ENCODE peak calls at places on chromosomes 16 and 17, in four cellular contexts. P is HepG2, Y is suprapubic skin, S is A549. E is an unnamed sample.

GRCh38 chr17:45040459-45040858 is 11.0 kb downstream of the DCAKD start:
- DNase-seq in Y (no peak), P (no peak), S (no peak), E (no peak)

GRCh38 chr17:34842235-34842634 is 119.0 kb downstream of the CCT6B start:
- DNase-seq in S (no peak), Y (no peak), P (no peak), E (no peak)

GRCh38 chr17:58303981-58304734 is 23.4 kb upstream of the MPO start:
- DNase-seq in P (peak), S (peak), Y (no peak), E (peak)

GRCh38 chr17:50938821-50939541 is 72.8 kb upstream of the TOB1 start:
- DNase-seq in S (no peak), P (no peak), Y (no peak), E (no peak)

GRCh38 chr17:62093188-62094155 is 28.4 kb upstream of the MED13 start:
- DNase-seq in P (peak), Y (no peak), S (peak), E (no peak)

GRCh38 chr16:70377782-70378181 is 31.1 kb downstream of the DDX19A start:
- DNase-seq in P (no peak), Y (no peak), S (no peak), E (no peak)

GRCh38 chr16:901715-902601 is 68.8 kb downstream of the LMF1 start:
- DNase-seq in S (no peak), Y (no peak), P (no peak), E (no peak)

GRCh38 chr17:67481808-67482207 is 104.7 kb downstream of the PITPNC1 start:
- DNase-seq in Y (no peak), S (no peak), P (no peak), E (no peak)

GRCh38 chr16:3165111-3165822 is 22.7 kb upstream of the OR1F1 start:
- DNase-seq in Y (no peak), P (no peak), S (no peak), E (no peak)

GRCh38 chr17:12081720-12082119 is 61.0 kb downstream of the MAP2K4 start:
- DNase-seq in P (no peak), S (no peak), Y (no peak), E (peak)

GRCh38 chr17:56710986-56711385 is 117.5 kb downstream of the NOG start:
- DNase-seq in Y (no peak), S (no peak), P (no peak), E (no peak)

GRCh38 chr16:65121870-65122723 is at the start of gene CDH11:
- DNase-seq in P (no peak), Y (no peak), S (no peak), E (no peak)

GRCh38 chr17:44607836-44608690 is 48.2 kb upstream of the MEIOC start:
- DNase-seq in Y (no peak), P (peak), S (no peak), E (peak)

GRCh38 chr17:78124836-78125137 is 3.8 kb downstream of the TMC6 start:
- DNase-seq in S (no peak), Y (no peak), P (no peak), E (no peak)

GRCh38 chr17:65438708-65439294 is 122.6 kb downstream of the AXIN2 start:
- DNase-seq in P (peak), S (peak), Y (no peak), E (no peak)

GRCh38 chr17:72060084-72060483 is 60.7 kb upstream of the SOX9 start:
- DNase-seq in S (no peak), Y (no peak), P (no peak), E (no peak)

GRCh38 chr17:78668847-78669246 is 91.7 kb upstream of the DNAH17 start:
- DNase-seq in P (no peak), S (no peak), Y (peak), E (no peak)

GRCh38 chr17:4516740-4517139 is 18.1 kb downstream of the SPNS2 start:
- DNase-seq in S (no peak), Y (no peak), P (no peak), E (no peak)

GRCh38 chr17:67156269-67157199 is 88.5 kb downstream of the HELZ start:
- DNase-seq in S (no peak), P (no peak), Y (no peak), E (no peak)

GRCh38 chr17:57963149-57963511 is 7.9 kb upstream of the CUEDC1 start:
- DNase-seq in P (no peak), S (no peak), Y (no peak), E (no peak)

GRCh38 chr17:40307001-40307690 is 1.8 kb upstream of the RARA start:
- DNase-seq in S (no peak), Y (peak), P (no peak), E (peak)

GRCh38 chr17:39769974-39770587 is 32.3 kb downstream of the GRB7 start:
- DNase-seq in P (peak), S (no peak), Y (no peak), E (no peak)

GRCh38 chr16:8655184-8655717 is 19.2 kb upstream of the ABAT start:
- DNase-seq in Y (no peak), P (peak), S (no peak), E (no peak)

GRCh38 chr17:64707077-64707591 is 45.0 kb upstream of the SMURF2 start:
- DNase-seq in Y (peak), S (peak), P (peak), E (peak)

GRCh38 chr16:48430890-48431289 is 45.7 kb upstream of the SIAH1 start:
- DNase-seq in P (no peak), S (no peak), Y (no peak), E (no peak)

GRCh38 chr16:68085259-68086071 is at the start of gene NFATC3:
- DNase-seq in S (peak), Y (peak), P (peak), E (peak)

GRCh38 chr17:73338566-73339247 is 26.9 kb upstream of the CDC42EP4 start:
- DNase-seq in Y (peak), S (no peak), P (no peak), E (no peak)

GRCh38 chr16:49464877-49465504 is 91.4 kb downstream of the C16orf78 start:
- DNase-seq in P (no peak), Y (peak), S (no peak), E (peak)

GRCh38 chr17:35740997-35741931 is 9.8 kb downstream of the RASL10B start:
- DNase-seq in S (no peak), P (no peak), Y (peak), E (peak)

GRCh38 chr16:14002416-14002815 is 68.7 kb upstream of the MRTFB start:
- DNase-seq in S (no peak), P (no peak), Y (no peak), E (no peak)

GRCh38 chr16:67147437-67148140 is 3.2 kb downstream of the B3GNT9 start:
- DNase-seq in S (no peak), P (no peak), Y (no peak), E (no peak)

GRCh38 chr17:73379814-73380213 is 68.0 kb upstream of the CDC42EP4 start:
- DNase-seq in S (no peak), Y (no peak), P (no peak), E (no peak)

GRCh38 chr16:21599994-21600773 is 807 bp downstream of the METTL9 start:
- DNase-seq in Y (no peak), P (peak), S (no peak), E (no peak)

GRCh38 chr17:39094607-39095308 is 56.7 kb downstream of the PLXDC1 start:
- DNase-seq in S (no peak), Y (no peak), P (no peak), E (no peak)

GRCh38 chr16:85675528-85675927 is 13.2 kb downstream of the GINS2 start:
- DNase-seq in S (peak), Y (no peak), P (peak), E (no peak)

GRCh38 chr17:49699967-49700575 is 7.7 kb downstream of the SLC35B1 start:
- DNase-seq in Y (no peak), S (no peak), P (no peak), E (no peak)

GRCh38 chr17:55117063-55117611 is 147.6 kb upstream of the HLF start:
- DNase-seq in P (no peak), S (no peak), Y (no peak), E (no peak)

DNA sequence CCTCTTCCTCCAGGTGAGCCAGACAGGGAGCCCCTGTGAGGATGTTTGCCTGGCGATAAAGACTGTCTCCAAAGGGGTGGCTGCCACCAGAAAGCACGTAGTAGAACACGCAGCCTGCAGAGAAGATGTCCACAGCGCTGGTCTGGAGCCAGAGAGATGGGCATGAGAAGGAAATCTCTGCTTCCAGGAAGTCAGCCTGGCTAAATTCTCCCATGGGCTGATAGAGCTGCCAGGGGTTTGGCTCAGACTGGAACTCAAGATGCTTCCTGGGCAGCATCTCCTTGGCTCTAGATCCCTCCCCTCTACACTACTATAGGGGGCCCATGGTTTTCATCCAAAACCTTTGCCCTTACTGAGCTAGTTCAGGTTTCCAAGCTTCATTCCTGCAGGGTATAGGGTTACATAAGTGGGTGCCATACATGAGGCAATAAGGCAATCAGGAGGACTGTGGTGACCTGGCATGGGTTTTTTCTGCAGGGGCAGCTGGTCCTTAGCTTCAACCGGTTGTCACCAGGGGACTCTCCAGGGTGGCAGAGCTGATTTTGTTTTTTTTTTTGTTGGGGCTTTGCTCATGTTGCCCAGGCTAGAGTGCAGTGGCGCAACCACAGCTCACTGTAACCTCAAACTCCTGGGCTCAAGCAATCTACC is 13.6 kb downstream of the PLK1 start:
- DNase-seq in P (no peak), Y (no peak), S (no peak), E (no peak)
- TF ChIP-seq EP300 in P (no peak), Y (no peak), S (no peak), E (no peak)

GRCh38 chr16:31410082-31410481 is 16.9 kb downstream of the ITGAD start:
- DNase-seq in P (no peak), Y (no peak), S (no peak), E (no peak)
- TF ChIP-seq POLR2A in P (no peak), Y (no peak), S (no peak), E (no peak)

DNA sequence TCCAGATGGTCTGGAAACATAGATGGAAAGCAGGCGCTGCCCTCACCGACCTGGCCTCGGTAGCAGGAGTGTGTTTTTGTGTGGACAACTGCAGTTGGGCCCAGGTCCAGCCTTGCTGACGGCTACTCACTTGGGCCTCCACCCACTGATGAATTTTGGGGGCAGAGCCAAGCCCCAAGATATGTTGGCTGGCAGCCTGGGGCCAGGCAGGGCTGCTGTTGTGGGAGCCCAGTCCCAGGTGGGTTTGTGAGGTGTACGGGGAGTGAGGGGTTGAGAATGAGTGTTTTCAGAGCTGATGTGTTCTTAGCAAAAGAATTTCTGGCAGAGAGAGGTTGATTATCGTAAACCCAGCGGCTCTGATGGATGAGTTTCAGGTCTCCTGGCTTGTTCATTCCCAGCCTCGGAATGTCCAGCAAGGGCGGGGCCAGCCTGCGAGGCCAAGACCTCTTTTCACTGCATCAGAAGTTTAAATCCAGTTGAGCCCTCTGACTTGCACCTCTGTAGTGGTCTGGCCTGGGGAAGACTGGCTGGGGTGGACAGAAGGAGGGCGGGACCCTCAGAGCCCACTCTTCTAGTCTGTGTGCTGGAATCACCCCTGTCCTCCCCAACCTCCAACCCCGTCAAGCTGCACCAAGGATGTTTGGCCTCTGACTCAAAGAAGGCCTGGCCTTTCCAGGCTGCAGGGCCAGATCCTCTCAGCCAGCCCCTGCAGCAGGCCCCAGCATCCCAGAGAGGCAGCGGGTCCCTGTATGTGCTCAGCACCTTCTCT is 179.8 kb downstream of the RAB11FIP4 start:
- DNase-seq in Y (peak), S (no peak), P (no peak), E (peak)
- TF ChIP-seq EP300 in Y (no peak), S (no peak), P (no peak), E (no peak)

GRCh38 chr17:81514735-81515529 is 2.3 kb upstream of the ACTG1 start:
- DNase-seq in S (peak), P (peak), Y (no peak), E (peak)
- TF ChIP-seq POLR2A in S (peak), P (no peak), Y (no peak), E (peak)